ENCODE peak calls at places on chromosomes 5 and 9, in five cellular contexts. P, C, I, Z and G are unnamed samples.

GRCh38 chr5:181215997-181216982 is 6.8 kb upstream of the TRIM41 start:
- DNase-seq in P (no peak), Z (no peak), C (no peak), I (no peak), G (peak; percentile 64)

GRCh38 chr5:37552770-37553719 is 173.9 kb downstream of the WDR70 start:
- DNase-seq in P (no peak), C (peak; percentile 97), I (no peak), Z (no peak), G (no peak)

GRCh38 chr5:851076-851475 is 290 bp upstream of the ZDHHC11 start:
- DNase-seq in C (no peak), I (no peak), Z (no peak), P (peak; percentile 54), G (no peak)

GRCh38 chr5:39264528-39264927 is 45.2 kb upstream of the FYB1 start:
- DNase-seq in P (no peak), Z (no peak), C (no peak), I (no peak), G (no peak)

GRCh38 chr9:130254753-130255637 is 10.6 kb upstream of the HMCN2 start:
- DNase-seq in C (no peak), Z (no peak), P (no peak), I (no peak), G (no peak)

GRCh38 chr9:97596906-97597305 is 36.3 kb downstream of the TSTD2 start:
- DNase-seq in I (no peak), C (no peak), Z (no peak), P (no peak), G (no peak)

GRCh38 chr9:121267689-121268597 is at the start of gene GSN:
- DNase-seq in Z (peak; percentile 58), P (peak; percentile 89), I (peak; percentile 89), C (peak; percentile 62), G (peak; percentile 61)

GRCh38 chr5:66454186-66455078 is 141.8 kb upstream of the MAST4 start:
- DNase-seq in I (no peak), Z (no peak), C (peak; percentile 29), P (no peak), G (peak; percentile 50)

GRCh38 chr9:4508246-4508906 is 18.1 kb downstream of the SLC1A1 start:
- DNase-seq in C (peak; percentile 76), P (no peak), Z (no peak), I (no peak), G (peak; percentile 63)

GRCh38 chr5:65035212-65036206 is 266.8 kb downstream of the CWC27 start:
- DNase-seq in P (peak; percentile 95), C (peak; percentile 89), Z (peak; percentile 71), I (peak; percentile 90), G (peak; percentile 91)
- TF ChIP-seq CTCF in P (no peak), C (no peak), Z (peak; percentile 28), I (peak; percentile 40), G (no peak)

GRCh38 chr5:15529821-15530220 is 29.8 kb downstream of the FBXL7 start:
- DNase-seq in C (peak; percentile 31), I (no peak), Z (no peak), P (no peak), G (no peak)

GRCh38 chr5:15538516-15538915 is 38.5 kb downstream of the FBXL7 start:
- DNase-seq in I (no peak), P (no peak), C (no peak), Z (no peak), G (no peak)

GRCh38 chr5:15528476-15528875 is 28.5 kb downstream of the FBXL7 start:
- DNase-seq in C (no peak), I (no peak), P (no peak), Z (no peak), G (no peak)

GRCh38 chr5:15535938-15536337 is 36.0 kb downstream of the FBXL7 start:
- DNase-seq in I (no peak), C (no peak), P (no peak), Z (no peak), G (no peak)

DNA sequence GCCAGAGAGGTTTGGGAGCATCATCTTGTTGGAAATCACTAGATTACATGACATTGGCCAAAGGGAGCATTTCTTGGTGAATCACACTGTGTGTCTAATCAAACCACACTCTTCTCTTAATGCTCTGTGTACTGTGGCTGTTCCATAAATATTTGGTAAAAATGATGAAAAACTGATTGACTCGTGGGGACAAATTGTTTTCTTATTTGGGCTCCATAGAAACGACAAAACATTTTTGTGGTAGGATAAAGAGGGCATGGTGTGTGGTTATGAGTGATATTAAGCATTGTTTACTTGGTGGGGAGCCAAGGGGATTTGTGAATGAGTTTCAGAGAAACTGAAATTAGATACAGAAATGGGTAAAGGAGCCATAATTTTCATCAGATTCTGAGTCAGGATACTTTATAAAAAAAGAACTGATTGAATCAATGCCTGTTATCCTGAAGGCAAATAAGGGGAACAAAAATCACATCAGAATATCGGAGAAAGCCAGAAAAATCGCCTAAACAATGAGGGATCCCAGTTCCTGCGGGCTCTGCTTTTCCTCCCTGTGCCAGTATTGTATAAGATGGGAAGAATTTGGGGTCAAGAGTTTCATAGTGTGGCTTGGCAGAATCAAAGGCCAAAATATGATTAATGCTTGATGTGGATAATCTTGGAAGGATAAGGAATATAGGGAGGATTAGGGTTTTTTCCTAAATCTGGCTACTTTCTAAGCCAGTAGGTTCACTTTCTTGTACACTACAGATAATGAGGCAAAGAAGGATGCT is 33.3 kb downstream of the FBXL7 start:
- DNase-seq in Z (no peak), C (peak; percentile 75), I (no peak), P (no peak), G (no peak)
- H3K4me3 ChIP-seq in Z (no peak overlapping the region), C (no peak overlapping the region), I (no peak overlapping the region), P (no peak overlapping the region), G (no peak overlapping the region)

GRCh38 chr5:60883229-60883628 is 39.2 kb upstream of the ELOVL7 start:
- DNase-seq in I (no peak), C (peak; percentile 48), Z (no peak), P (no peak), G (peak; percentile 34)
- TF ChIP-seq CTCF in I (peak; percentile 31), C (peak; percentile 62), Z (no peak), P (no peak), G (peak; percentile 52)

GRCh38 chr5:111478266-111478665 is 34.1 kb downstream of the STARD4 start:
- DNase-seq in C (peak; percentile 45), I (no peak), Z (no peak), P (no peak), G (no peak)
- H3K4me3 ChIP-seq in C (no peak overlapping the region), I (no peak overlapping the region), Z (no peak overlapping the region), P (no peak overlapping the region), G (no peak overlapping the region)